ENCODE peak calls at places on chromosomes 13 and 19, in ten cellular contexts. O is nephron progenitor cell; V is tibial artery; D is amniotic stem cell; T is activated CD4-positive, alpha-beta T cell treated with anti-CD3 and anti-CD28 coated beads for 1 hour; B is globus pallidus; L is left lobe of liver; N is fibroblast of pulmonary artery; K is heart left ventricle; C is A172. W is an unnamed sample.

GRCh38 chr13:112813552-112813951 is 123.7 kb downstream of the ATP11A start:
- DNase-seq in N (no peak), O (no peak), D (no peak), B (no peak), T (no peak), K (no peak), C (no peak), L (no peak), V (no peak), W (no peak)

GRCh38 chr13:100941811-100942361 is 267.3 kb upstream of the TMTC4 start:
- DNase-seq in O (no peak), N (no peak), C (no peak), L (no peak), T (no peak), K (no peak), B (peak; percentile 32), V (no peak), D (no peak), W (no peak)

GRCh38 chr13:41611385-41611784 is 154.0 kb downstream of the RGCC start:
- DNase-seq in C (no peak), N (no peak), T (no peak), O (no peak), L (no peak), B (peak; percentile 63), V (no peak), D (no peak), K (no peak), W (no peak)

GRCh38 chr19:19420570-19421301 is 15.3 kb downstream of the GATAD2A start:
- DNase-seq in K (no peak), L (no peak), C (no peak), N (no peak), T (no peak), B (no peak), O (no peak), V (no peak), D (no peak), W (no peak)

GRCh38 chr19:50838239-50838638 is 4.9 kb upstream of the KLK15 start:
- DNase-seq in D (no peak), O (no peak), K (no peak), V (no peak), L (no peak), B (no peak), N (peak; percentile 7), C (no peak), T (no peak), W (no peak)

GRCh38 chr13:50366488-50367174 is 351.4 kb downstream of the KCNRG start:
- DNase-seq in O (no peak), L (no peak), C (no peak), K (no peak), V (no peak), B (no peak), N (no peak), T (no peak), D (no peak), W (no peak)

GRCh38 chr19:3464797-3465235 is 15.5 kb downstream of the SMIM24 start:
- DNase-seq in K (no peak), V (no peak), L (no peak), N (no peak), D (no peak), T (no peak), C (no peak), O (no peak), B (no peak), W (no peak)

GRCh38 chr13:23579886-23580706 is 9.9 kb downstream of the TNFRSF19 start:
- DNase-seq in D (no peak), K (no peak), T (no peak), L (no peak), B (no peak), V (no peak), N (no peak), O (no peak), C (no peak), W (no peak)

GRCh38 chr19:43624933-43625332 is 5.5 kb upstream of the ZNF428 start:
- DNase-seq in B (no peak), N (peak; percentile 56), D (no peak), V (no peak), C (no peak), L (peak; percentile 53), K (no peak), T (peak; percentile 73), O (peak; percentile 69), W (no peak)

GRCh38 chr19:45824041-45824471 is 8.9 kb upstream of the RSPH6A start:
- DNase-seq in B (no peak), V (no peak), L (no peak), T (no peak), O (no peak), C (no peak), K (no peak), D (no peak), N (no peak), W (no peak)

GRCh38 chr13:46866150-46866549 is 30.7 kb downstream of the HTR2A start:
- DNase-seq in O (peak; percentile 8), D (no peak), L (no peak), K (no peak), B (peak; percentile 14), N (peak; percentile 73), V (no peak), T (no peak), C (peak; percentile 42), W (no peak)

GRCh38 chr19:41871573-41872383 is 5.3 kb upstream of the CD79A start:
- DNase-seq in V (no peak), C (no peak), L (no peak), T (peak; percentile 34), O (no peak), K (peak; percentile 53), D (no peak), B (no peak), N (no peak), W (no peak)

GRCh38 chr13:36528105-36528504 is 95.8 kb downstream of the CCNA1 start:
- DNase-seq in N (no peak), C (no peak), V (no peak), O (no peak), L (no peak), D (no peak), B (no peak), T (no peak), K (no peak), W (no peak)

GRCh38 chr19:1063030-1063908 is 3.7 kb upstream of the ARHGAP45 start:
- DNase-seq in B (no peak), K (no peak), C (no peak), T (peak; percentile 46), N (no peak), V (no peak), O (peak; percentile 42), D (no peak), L (no peak), W (peak; percentile 60)

GRCh38 chr19:39845621-39846175 is 481 bp downstream of the FBL start:
- DNase-seq in O (peak; percentile 31), V (no peak), T (no peak), C (peak; percentile 21), B (no peak), D (no peak), K (no peak), N (no peak), L (no peak), W (peak; percentile 63)

GRCh38 chr13:91351123-91351522 is 3.6 kb downstream of the MIR17HG start:
- DNase-seq in V (no peak), T (no peak), N (no peak), K (no peak), L (no peak), D (no peak), B (no peak), C (no peak), O (no peak), W (no peak)

GRCh38 chr13:45325806-45326205 is 15.2 kb downstream of the TPT1 start:
- DNase-seq in C (peak; percentile 89), B (peak; percentile 47), D (peak; percentile 64), N (peak; percentile 85), T (no peak), L (no peak), V (peak; percentile 85), O (no peak), K (peak; percentile 72), W (no peak)

GRCh38 chr13:50916701-50917184 is 7.2 kb downstream of the RNASEH2B start:
- DNase-seq in N (no peak), L (no peak), D (no peak), V (no peak), B (peak; percentile 54), C (no peak), T (no peak), O (no peak), K (peak; percentile 22), W (no peak)

GRCh38 chr13:68440874-68441273 is 1210.7 kb upstream of the PCDH9 start:
- DNase-seq in B (no peak), C (no peak), L (no peak), D (no peak), O (no peak), N (no peak), T (no peak), V (no peak), K (no peak), W (no peak)

GRCh38 chr13:110306340-110306959 is 507 bp downstream of the COL4A1 start:
- DNase-seq in O (peak; percentile 46), T (no peak), D (no peak), K (peak; percentile 53), B (no peak), V (peak; percentile 65), L (peak; percentile 39), N (peak; percentile 68), C (no peak), W (no peak)

GRCh38 chr13:38821753-38822551 is 135.1 kb downstream of the FREM2 start:
- DNase-seq in N (no peak), O (no peak), L (no peak), B (peak; percentile 95), D (no peak), T (no peak), V (no peak), C (no peak), K (no peak), W (no peak)

GRCh38 chr19:10896851-10897526 is 25.6 kb downstream of the CARM1 start:
- DNase-seq in K (no peak), D (no peak), C (no peak), B (no peak), V (no peak), N (no peak), O (no peak), T (no peak), L (no peak), W (no peak)

GRCh38 chr13:114185182-114185971 is 6.3 kb downstream of the CFAP97D2 start:
- DNase-seq in L (no peak), C (no peak), V (no peak), T (no peak), K (no peak), N (no peak), O (no peak), D (no peak), B (no peak), W (no peak)

W was measured in sciatic nerve.